ENCODE peak calls at places on chromosomes 6 and 20, in five cellular contexts. V is fibroblast of the aortic adventitia; W is prostate gland; E is effector memory CD4-positive, alpha-beta T cell; Q is choroid plexus epithelial cell. T is an unnamed sample.

GRCh38 chr6:112701201-112701600 is 354.1 kb downstream of the RFPL4B start:
- DNase-seq in W (no peak), Q (peak), V (peak), E (no peak), T (no peak)

GRCh38 chr6:142130814-142131213 is 1.9 kb upstream of the GJE1 start:
- DNase-seq in V (no peak), W (no peak), Q (no peak), E (no peak), T (no peak)

GRCh38 chr20:41143354-41143753 is 6.0 kb downstream of the PLCG1 start:
- DNase-seq in W (no peak), E (no peak), Q (no peak), V (no peak), T (no peak)

GRCh38 chr6:111736005-111736607 is 130.4 kb upstream of the TRAF3IP2 start:
- DNase-seq in V (no peak), W (no peak), E (no peak), Q (peak), T (no peak)

GRCh38 chr20:35724321-35725230 is 17.5 kb downstream of the RBM39 start:
- DNase-seq in Q (no peak), V (no peak), E (no peak), W (no peak), T (no peak)

GRCh38 chr20:4281258-4282055 is 266.1 kb upstream of the RNF24 start:
- DNase-seq in Q (no peak), E (no peak), W (no peak), V (no peak), T (no peak)

GRCh38 chr20:54221383-54221782 is 13.5 kb downstream of the PFDN4 start:
- DNase-seq in E (no peak), Q (peak), W (no peak), V (no peak), T (peak)

GRCh38 chr6:52992980-52993379 is 2.1 kb downstream of the GSTA4 start:
- DNase-seq in Q (peak), V (peak), E (no peak), W (no peak), T (no peak)

DNA sequence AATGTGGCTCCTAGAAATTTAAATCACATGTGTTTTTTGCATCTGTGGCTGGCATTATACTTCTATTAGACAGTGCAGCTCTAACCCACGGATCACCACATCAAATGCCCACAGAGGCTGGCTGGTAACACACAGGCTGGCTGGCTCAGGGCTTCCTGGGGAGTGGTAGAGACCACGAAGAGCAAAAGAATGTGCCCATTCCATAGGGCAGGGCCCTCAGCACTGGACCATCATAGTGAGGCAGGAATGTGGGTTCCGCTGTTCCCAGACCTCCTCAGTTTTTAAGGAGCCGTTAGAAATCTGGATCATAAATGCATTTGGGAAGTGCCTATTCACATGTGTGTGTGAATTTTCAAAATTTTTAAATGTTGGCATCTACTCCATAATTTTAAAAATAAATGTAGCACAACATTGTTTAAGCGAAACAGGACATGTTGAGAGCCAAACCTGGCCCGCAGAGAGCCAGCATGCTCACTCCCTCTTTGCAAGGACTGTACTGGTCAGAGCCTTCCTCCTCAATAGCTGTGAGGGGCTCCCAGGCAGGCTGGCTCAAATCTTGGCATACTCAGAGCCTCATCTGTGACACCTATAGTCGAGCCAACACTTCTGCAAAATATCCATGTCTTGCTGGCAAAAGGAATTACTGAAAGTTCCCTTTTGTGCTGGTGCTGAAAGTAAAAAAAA is 190.5 kb downstream of the FNDC1 start:
- DNase-seq in Q (no peak), W (no peak), E (no peak), V (no peak), T (no peak)
- H3K4me3 ChIP-seq in Q (no peak), W (no peak), E (no peak), V (no peak), T (no peak)

GRCh38 chr6:157383471-157383870 is 2.5 kb downstream of the ZDHHC14 start:
- DNase-seq in W (no peak), Q (no peak), E (no peak), V (no peak), T (no peak)
- H3K4me3 ChIP-seq in W (no peak), Q (no peak), E (no peak), V (no peak), T (peak)

GRCh38 chr6:32522302-32523047 is 7.6 kb downstream of the HLA-DRB5 start:
- DNase-seq in E (no peak), V (no peak), W (no peak), Q (no peak), T (no peak)
- H3K4me3 ChIP-seq in E (no peak), V (no peak), W (no peak), Q (no peak), T (no peak)

GRCh38 chr6:44072959-44073611 is 54.2 kb downstream of the MRPL14 start:
- DNase-seq in V (peak), Q (peak), W (peak), E (peak), T (peak)

GRCh38 chr6:44076016-44076365 is 51.3 kb downstream of the MRPL14 start:
- DNase-seq in Q (no peak), V (no peak), W (no peak), E (no peak), T (no peak)

GRCh38 chr6:44075137-44076015 is 51.9 kb downstream of the MRPL14 start:
- DNase-seq in Q (no peak), V (no peak), W (no peak), E (no peak), T (peak)

GRCh38 chr6:44073612-44074382 is 53.5 kb downstream of the MRPL14 start:
- DNase-seq in Q (no peak), V (peak), E (no peak), W (no peak), T (no peak)

GRCh38 chr6:44074383-44075136 is 52.7 kb downstream of the MRPL14 start:
- DNase-seq in V (peak), Q (peak), W (peak), E (peak), T (peak)
- H3K4me3 ChIP-seq in V (peak), Q (no peak), W (no peak), E (peak), T (peak)

GRCh38 chr20:62412194-62413024 is 5.3 kb upstream of the CABLES2 start:
- DNase-seq in W (no peak), E (no peak), Q (no peak), V (no peak), T (no peak)

GRCh38 chr20:62409935-62410741 is 3.1 kb upstream of the CABLES2 start:
- DNase-seq in E (no peak), W (peak), V (no peak), Q (peak), T (peak)

GRCh38 chr20:62409086-62409853 is 2.2 kb upstream of the CABLES2 start:
- DNase-seq in Q (no peak), V (no peak), W (no peak), E (no peak), T (no peak)

GRCh38 chr20:62411479-62412193 is 4.6 kb upstream of the CABLES2 start:
- DNase-seq in W (no peak), E (no peak), V (no peak), Q (no peak), T (no peak)

GRCh38 chr20:62410742-62411478 is 3.8 kb upstream of the CABLES2 start:
- DNase-seq in W (no peak), E (no peak), Q (no peak), V (no peak), T (no peak)
- H3K4me3 ChIP-seq in W (no peak), E (no peak), Q (no peak), V (no peak), T (no peak)

GRCh38 chr6:33578588-33579011 is 1.5 kb downstream of the BAK1 start:
- DNase-seq in W (no peak), Q (no peak), V (no peak), E (no peak), T (no peak)
- H3K4me3 ChIP-seq in W (peak), Q (peak), V (peak), E (peak), T (peak)

GRCh38 chr6:189676-190075 is 102.6 kb upstream of the DUSP22 start:
- DNase-seq in E (no peak), V (no peak), W (no peak), Q (no peak), T (no peak)
- H3K4me3 ChIP-seq in E (no peak), V (no peak), W (no peak), Q (no peak), T (no peak)

GRCh38 chr20:64206619-64207018 is 42.4 kb downstream of the MYT1 start:
- DNase-seq in Q (no peak), E (no peak), W (no peak), V (no peak), T (no peak)
- H3K4me3 ChIP-seq in Q (no peak), E (no peak), W (no peak), V (no peak), T (no peak)

GRCh38 chr6:22248513-22249308 is 48.1 kb downstream of the PRL start:
- DNase-seq in E (no peak), W (no peak), V (peak), Q (peak), T (peak)

GRCh38 chr6:22250486-22250885 is 46.4 kb downstream of the PRL start:
- DNase-seq in Q (peak), W (no peak), V (no peak), E (no peak), T (no peak)

GRCh38 chr6:22247916-22248482 is 48.8 kb downstream of the PRL start:
- DNase-seq in E (no peak), Q (peak), V (peak), W (no peak), T (no peak)

GRCh38 chr6:22251331-22251730 is 45.5 kb downstream of the PRL start:
- DNase-seq in E (no peak), Q (peak), W (no peak), V (peak), T (peak)

DNA sequence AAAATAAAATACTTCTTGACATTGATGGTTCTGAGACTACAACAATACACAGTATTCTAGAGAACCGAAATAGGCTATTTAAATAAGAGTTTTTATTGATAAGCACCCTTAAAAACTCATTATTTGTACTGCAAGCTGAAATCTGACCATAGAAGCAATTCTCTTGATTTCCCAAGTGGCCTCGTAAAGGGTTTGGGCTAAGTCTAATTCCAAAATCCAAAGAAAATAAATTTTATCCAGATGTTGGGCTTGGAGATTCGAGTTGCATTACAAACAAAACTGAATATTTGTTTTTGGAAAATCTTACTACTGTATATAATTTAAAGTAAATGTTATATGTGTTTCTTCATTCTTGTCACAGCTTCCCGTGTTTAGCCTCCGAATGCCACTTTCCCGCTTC is 47.2 kb downstream of the PRL start:
- DNase-seq in Q (no peak), E (no peak), W (no peak), V (no peak), T (no peak)
- H3K4me3 ChIP-seq in Q (no peak), E (no peak), W (no peak), V (no peak), T (no peak)

GRCh38 chr20:38722708-38723068 is 1.6 kb upstream of the SLC32A1 start:
- DNase-seq in W (no peak), V (no peak), Q (no peak), E (no peak), T (no peak)
- H3K4me3 ChIP-seq in W (no peak), V (no peak), Q (no peak), E (no peak), T (no peak)